ENCODE peak calls at places on chromosomes 5 and 9, in nine cellular contexts. R is fibroblast of lung, N is GM23338, Z is transverse colon, Q is upper lobe of right lung, M is mesenchymal stem cell, Y is aorta, V is heart right ventricle, U is dorsolateral prefrontal cortex. O is an unnamed sample.

GRCh38 chr9:92299116-92299515 is 5.6 kb upstream of the IARS1 start:
- DNase-seq in R (no peak), N (no peak), Z (no peak), Q (no peak), M (no peak), Y (no peak), V (no peak), U (no peak), O (no peak)

GRCh38 chr5:109611061-109611460 is 78.7 kb upstream of the MAN2A1 start:
- DNase-seq in R (no peak), N (no peak), Z (no peak), Q (no peak), M (no peak), Y (no peak), V (no peak), U (no peak), O (no peak)

GRCh38 chr5:3101561-3101960 is 350.1 kb upstream of the IRX2 start:
- DNase-seq in R (no peak), N (peak; percentile 77), Z (no peak), Q (no peak), M (no peak), Y (no peak), V (no peak), U (no peak), O (no peak)

GRCh38 chr5:80960531-80961375 is 590 bp downstream of the RASGRF2 start:
- DNase-seq in R (peak; percentile 46), N (peak; percentile 58), Z (peak; percentile 10), Q (peak; percentile 69), M (peak; percentile 77), Y (peak; percentile 48), V (peak; percentile 40), U (peak; percentile 74), O (peak; percentile 47)

GRCh38 chr5:6435356-6435755 is 13.3 kb upstream of the UBE2QL1 start:
- DNase-seq in R (no peak), N (peak; percentile 81), Z (no peak), Q (no peak), M (no peak), Y (no peak), V (no peak), U (no peak), O (no peak)

GRCh38 chr5:14854806-14855205 is 16.8 kb downstream of the ANKH start:
- DNase-seq in R (no peak), N (no peak), Z (no peak), Q (no peak), M (no peak), Y (no peak), V (no peak), U (no peak), O (no peak)

GRCh38 chr5:95591490-95591901 is 28.4 kb upstream of the GPR150 start:
- DNase-seq in R (peak; percentile 82), N (no peak), Z (no peak), Q (no peak), M (peak; percentile 88), Y (no peak), V (no peak), U (no peak), O (no peak)

GRCh38 chr9:96186601-96187011 is 115.4 kb downstream of the HSD17B3 start:
- DNase-seq in R (peak; percentile 37), N (peak; percentile 85), Z (peak; percentile 75), Q (peak; percentile 87), M (peak; percentile 43), Y (no peak), V (no peak), U (no peak), O (peak; percentile 84)

GRCh38 chr9:3980771-3981170 is 319.1 kb downstream of the GLIS3 start:
- DNase-seq in R (peak; percentile 84), N (no peak), Z (no peak), Q (no peak), M (peak; percentile 33), Y (no peak), V (no peak), U (no peak), O (no peak)

GRCh38 chr5:80245986-80246781 is 9.7 kb downstream of the SERINC5 start:
- DNase-seq in R (peak; percentile 74), N (peak; percentile 88), Z (no peak), Q (no peak), M (peak; percentile 64), Y (no peak), V (no peak), U (no peak), O (no peak)

GRCh38 chr9:126611592-126612328 is 2.0 kb upstream of the LMX1B start:
- DNase-seq in R (peak; percentile 45), N (peak; percentile 90), Z (peak; percentile 70), Q (peak; percentile 88), M (peak; percentile 60), Y (peak; percentile 74), V (peak; percentile 82), U (peak; percentile 69), O (peak; percentile 82)

GRCh38 chr5:89128930-89129625 is 246.1 kb upstream of the MEF2C start:
- DNase-seq in R (no peak), N (no peak), Z (no peak), Q (no peak), M (no peak), Y (no peak), V (no peak), U (no peak), O (no peak)

GRCh38 chr5:80825780-80826460 is 134.2 kb upstream of the RASGRF2 start:
- DNase-seq in R (no peak), N (no peak), Z (no peak), Q (no peak), M (no peak), Y (no peak), V (no peak), U (no peak), O (no peak)

GRCh38 chr9:109440797-109441287 is 57.3 kb downstream of the PTPN3 start:
- DNase-seq in R (peak; percentile 84), N (peak; percentile 95), Z (peak; percentile 39), Q (no peak), M (peak; percentile 91), Y (peak; percentile 59), V (no peak), U (no peak), O (no peak)

GRCh38 chr9:20599195-20599594 is 23.1 kb downstream of the MLLT3 start:
- DNase-seq in R (peak; percentile 37), N (no peak), Z (no peak), Q (no peak), M (no peak), Y (no peak), V (no peak), U (no peak), O (no peak)

GRCh38 chr5:141826674-141827073 is 51.5 kb downstream of the PCDH1 start:
- DNase-seq in R (no peak), N (no peak), Z (no peak), Q (no peak), M (no peak), Y (no peak), V (peak; percentile 40), U (no peak), O (no peak)

GRCh38 chr9:15889555-15889954 is 336.7 kb downstream of the CCDC171 start:
- DNase-seq in R (peak; percentile 87), N (no peak), Z (no peak), Q (no peak), M (peak; percentile 36), Y (no peak), V (no peak), U (no peak), O (no peak)

GRCh38 chr9:115591584-115591984 is 473.6 kb upstream of the TNC start:
- DNase-seq in R (peak; percentile 100), N (peak; percentile 60), Z (peak; percentile 59), Q (no peak), M (peak; percentile 99), Y (peak; percentile 80), V (no peak), U (peak; percentile 49), O (peak; percentile 45)

GRCh38 chr9:35552837-35553236 is 52.2 kb upstream of the TESK1 start:
- DNase-seq in R (peak; percentile 56), N (no peak), Z (no peak), Q (no peak), M (no peak), Y (no peak), V (no peak), U (no peak), O (no peak)

GRCh38 chr5:173954671-173955605 is 34.0 kb upstream of the C5orf47 start:
- DNase-seq in R (peak; percentile 82), N (no peak), Z (no peak), Q (no peak), M (peak; percentile 87), Y (no peak), V (no peak), U (no peak), O (no peak)

GRCh38 chr5:84191296-84191695 is 193.4 kb downstream of the EDIL3 start:
- DNase-seq in R (peak; percentile 67), N (no peak), Z (peak; percentile 10), Q (no peak), M (peak; percentile 20), Y (no peak), V (no peak), U (no peak), O (no peak)

GRCh38 chr5:81247441-81247972 is 14.4 kb downstream of the CKMT2 start:
- DNase-seq in R (peak; percentile 84), N (no peak), Z (no peak), Q (no peak), M (peak; percentile 53), Y (no peak), V (no peak), U (no peak), O (no peak)

GRCh38 chr5:108266235-108266634 is 115.7 kb downstream of the FBXL17 start:
- DNase-seq in R (peak; percentile 30), N (no peak), Z (no peak), Q (no peak), M (peak; percentile 5), Y (no peak), V (no peak), U (no peak), O (no peak)

GRCh38 chr5:50963647-50964584 is 297.5 kb downstream of the PARP8 start:
- DNase-seq in R (no peak), N (peak; percentile 34), Z (no peak), Q (no peak), M (peak; percentile 32), Y (no peak), V (no peak), U (no peak), O (no peak)
- H3K4me3 ChIP-seq in R (peak overlapping the region; percentile 57), N (peak overlapping the region; percentile 76), Z (peak overlapping the region; percentile 25), Q (peak overlapping the region; percentile 51), M (peak overlapping the region; percentile 81), Y (peak overlapping the region; percentile 53), V (peak overlapping the region; percentile 45), U (peak overlapping the region; percentile 58), O (peak overlapping the region; percentile 50)

GRCh38 chr5:10130881-10131280 is 118.8 kb downstream of the ATPSCKMT start:
- DNase-seq in R (no peak), N (no peak), Z (no peak), Q (no peak), M (peak; percentile 21), Y (no peak), V (no peak), U (no peak), O (no peak)
- H3K27ac ChIP-seq in R (no peak overlapping the region), N (no peak overlapping the region), Z (no peak overlapping the region), Q (no peak overlapping the region), M (no peak overlapping the region), Y (no peak overlapping the region), V (no peak overlapping the region), U (no peak overlapping the region), O (no peak overlapping the region)

GRCh38 chr5:119368238-119368630 is 12.4 kb downstream of the TNFAIP8 start:
- DNase-seq in R (no peak), N (no peak), Z (no peak), Q (no peak), M (no peak), Y (no peak), V (no peak), U (no peak), O (no peak)
- H3K4me3 ChIP-seq in R (no peak overlapping the region), N (no peak overlapping the region), Z (no peak overlapping the region), Q (no peak overlapping the region), M (no peak overlapping the region), Y (no peak overlapping the region), V (no peak overlapping the region), U (no peak overlapping the region), O (no peak overlapping the region)

GRCh38 chr9:133854785-133855184 is 116.6 kb upstream of the SARDH start:
- DNase-seq in R (no peak), N (no peak), Z (no peak), Q (no peak), M (no peak), Y (no peak), V (no peak), U (no peak), O (no peak)
- H3K27ac ChIP-seq in R (peak overlapping the region; percentile 82), N (no peak overlapping the region), Z (peak overlapping the region; percentile 71), Q (peak overlapping the region; percentile 84), M (peak overlapping the region; percentile 59), Y (no peak overlapping the region), V (no peak overlapping the region), U (no peak overlapping the region), O (peak overlapping the region; percentile 85)

O was measured in lower lobe of right lung.